ENCODE peak calls at places on chromosome 12, in eight cellular contexts. L is left ventricle myocardium inferior; C is right atrium auricular region; I is lung; Q is foreskin keratinocyte; F is A549; V is CD8-positive, alpha-beta memory T cell; K is adipocyte. Y is an unnamed sample. For H3K4me1, the result is how much of the 10 kb centered on the place peaks cover.

GRCh38 chr12:102342281-102343006 is 137.9 kb downstream of the IGF1 start:
- DNase-seq in F (no peak), I (no peak), V (no peak), K (no peak), C (no peak), L (no peak), Q (no peak), Y (no peak)

GRCh38 chr12:80778005-80778541 is 61.4 kb downstream of the MYF5 start:
- DNase-seq in C (peak), V (no peak), K (peak), L (peak), F (peak), I (peak), Q (peak), Y (no peak)

GRCh38 chr12:108403952-108404351 is 64.8 kb upstream of the CMKLR1 start:
- DNase-seq in V (no peak), Q (no peak), C (no peak), L (no peak), F (no peak), K (no peak), I (no peak), Y (no peak)

GRCh38 chr12:6392499-6392898 is 8.5 kb downstream of the LTBR start:
- DNase-seq in Q (no peak), C (no peak), F (peak), L (no peak), I (no peak), V (no peak), K (no peak), Y (peak)

GRCh38 chr12:95994476-95994875 is 1.7 kb downstream of the HAL start:
- DNase-seq in C (no peak), I (no peak), V (no peak), L (no peak), F (no peak), K (no peak), Q (no peak), Y (no peak)

GRCh38 chr12:108193922-108194321 is 64.8 kb downstream of the WSCD2 start:
- DNase-seq in L (no peak), K (peak), C (no peak), F (peak), V (no peak), Q (no peak), I (peak), Y (peak)

GRCh38 chr12:109114644-109115043 is 1.7 kb upstream of the ACACB start:
- DNase-seq in F (no peak), C (no peak), K (no peak), I (no peak), Q (no peak), V (no peak), L (no peak), Y (no peak)

GRCh38 chr12:14946162-14946561 is 7.8 kb upstream of the ERP27 start:
- DNase-seq in F (no peak), C (no peak), K (peak), I (no peak), V (no peak), Q (no peak), L (no peak), Y (no peak)

GRCh38 chr12:42234970-42235369 is 3.1 kb downstream of the YAF2 start:
- DNase-seq in F (no peak), V (no peak), L (no peak), I (no peak), K (no peak), C (no peak), Q (no peak), Y (no peak)

GRCh38 chr12:132695431-132695830 is 8.0 kb downstream of the PXMP2 start:
- DNase-seq in K (no peak), I (no peak), L (peak), F (no peak), C (no peak), V (no peak), Q (no peak), Y (no peak)

GRCh38 chr12:123571343-123571813 is 13.0 kb upstream of the TMED2 start:
- DNase-seq in Q (peak), I (peak), F (peak), K (peak), C (peak), L (peak), V (no peak), Y (peak)

GRCh38 chr12:120705618-120706017 is 4.6 kb upstream of the UNC119B start:
- DNase-seq in I (no peak), C (no peak), V (no peak), F (no peak), K (no peak), Q (no peak), L (no peak), Y (no peak)

GRCh38 chr12:32148372-32148771 is 41.7 kb downstream of the BICD1 start:
- DNase-seq in F (peak), I (no peak), L (no peak), K (no peak), Q (peak), V (no peak), C (no peak), Y (no peak)

DNA sequence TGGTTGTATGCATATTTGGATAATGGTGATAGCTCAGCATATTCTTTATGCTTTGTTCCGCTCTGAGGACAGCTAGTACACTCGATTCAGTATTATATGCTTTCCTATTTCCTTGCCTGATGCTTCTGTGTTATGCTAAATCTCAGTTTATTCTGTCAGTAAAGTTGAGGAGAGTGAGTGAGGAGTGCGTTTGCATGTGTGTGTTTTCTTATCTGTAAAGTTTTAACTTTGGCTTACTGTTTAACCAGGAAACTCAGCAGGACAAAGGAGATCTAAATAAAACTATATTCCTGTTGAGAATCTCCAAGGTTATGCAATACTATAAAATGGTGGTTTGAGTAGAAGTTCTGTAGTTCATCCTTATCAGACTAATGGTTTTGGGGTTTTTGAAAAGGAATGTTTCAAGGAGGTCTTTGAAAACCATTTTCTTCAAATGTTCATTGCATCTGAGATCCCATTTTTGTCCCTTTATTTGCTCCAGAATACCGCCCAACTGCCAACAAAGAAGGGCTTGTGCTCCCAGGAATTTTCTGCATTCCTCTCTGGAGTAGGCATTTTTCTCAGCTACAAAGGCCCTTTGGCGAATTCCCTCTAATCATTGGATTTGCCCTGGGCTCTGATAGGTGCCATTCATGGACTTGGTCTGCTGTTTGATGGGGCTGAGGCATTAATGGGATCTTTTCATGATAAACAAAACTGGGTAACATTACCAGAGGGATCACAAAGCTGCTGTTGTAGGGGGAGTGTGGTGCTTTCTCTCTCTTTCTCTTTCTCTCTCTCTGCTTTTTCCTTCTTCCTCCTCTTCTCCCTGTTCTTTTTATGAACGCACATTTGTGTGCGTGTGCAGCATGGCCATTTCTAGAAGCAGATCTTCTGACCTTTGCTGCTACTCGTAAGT is 71.7 kb downstream of the HMGA2 start:
- DNase-seq in Q (no peak), L (no peak), F (peak), V (no peak), K (peak), I (no peak), C (no peak), Y (peak)
- H3K4me1 ChIP-seq in Q (half or more), L (under half), F (half or more), V (under half), K (under half), I (under half), C (under half), Y (half or more)

DNA sequence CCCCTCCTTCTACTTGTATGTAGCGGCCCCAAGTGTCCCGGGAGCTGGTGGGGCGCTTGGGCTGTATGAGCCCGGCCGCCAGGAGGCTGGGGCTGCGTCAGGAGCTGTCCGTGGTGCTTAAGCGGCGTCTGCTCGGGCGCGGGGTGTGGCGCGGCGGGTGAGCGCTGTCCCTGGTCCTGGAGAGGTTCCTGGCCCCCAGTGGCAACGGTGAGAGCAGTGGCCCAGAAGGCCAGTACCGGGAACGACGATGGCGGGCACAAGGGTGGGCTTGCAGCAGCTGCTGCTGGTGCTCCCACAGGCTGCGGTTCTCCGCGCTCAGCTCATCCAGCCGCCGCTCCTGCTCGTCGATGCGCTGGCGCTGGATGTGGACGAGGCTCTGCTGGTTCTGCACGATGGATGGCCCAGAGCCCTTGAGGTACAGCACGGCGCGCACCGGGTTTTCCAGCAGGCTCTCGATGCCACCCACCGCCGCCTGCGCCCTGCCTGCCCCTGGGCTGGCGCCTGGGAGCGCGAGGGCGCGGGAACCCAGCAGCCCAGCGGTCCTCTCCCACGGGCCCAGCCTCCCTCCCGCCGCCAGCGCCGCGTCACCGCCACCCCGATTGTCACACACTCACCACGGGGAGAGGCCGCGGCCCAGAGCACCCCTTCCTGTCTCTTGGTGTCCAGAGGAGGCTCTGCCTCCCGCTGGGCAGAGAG is 41.9 kb upstream of the FKBP4 start:
- DNase-seq in V (peak), C (peak), L (peak), K (peak), I (peak), Q (peak), F (peak), Y (peak)
- H3K4me1 ChIP-seq in V (under half), C (under half), L (under half), K (under half), I (under half), Q (under half), F (under half), Y (under half)

DNA sequence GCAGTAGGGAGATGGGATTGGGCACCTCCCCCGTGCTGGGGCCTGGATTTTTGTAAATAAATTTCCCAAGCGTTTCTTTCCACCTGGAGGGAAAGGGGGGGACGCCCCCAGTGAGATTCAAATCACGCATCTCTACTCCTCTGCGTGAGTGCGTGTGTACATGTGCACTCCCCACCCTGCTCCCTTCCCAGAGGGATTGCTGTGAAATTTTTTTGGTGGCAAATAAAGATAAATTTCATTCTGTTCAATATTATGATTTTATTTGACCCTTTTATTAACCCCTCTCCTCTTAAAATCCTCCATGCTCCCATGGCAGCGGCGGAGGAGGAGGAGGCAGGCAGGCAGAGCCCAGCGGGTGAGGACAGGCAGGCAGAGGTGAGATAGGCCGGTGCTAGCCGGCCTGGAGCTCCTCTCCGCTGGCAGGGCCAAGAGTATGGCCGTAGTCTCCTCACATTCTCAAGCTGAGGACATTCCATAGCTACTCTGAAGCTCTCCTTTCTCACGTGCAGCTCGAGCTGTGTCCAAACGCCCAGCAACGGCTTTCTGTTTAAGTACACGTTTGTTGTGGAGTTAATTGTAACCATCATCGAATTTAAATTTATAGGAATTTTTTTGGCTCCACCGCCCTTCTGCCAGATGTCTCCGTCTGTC is 1.5 kb upstream of the HOTAIR start:
- DNase-seq in F (no peak), Q (no peak), C (no peak), V (no peak), I (no peak), L (no peak), K (no peak), Y (no peak)
- H3K4me1 ChIP-seq in F (under half), Q (under half), C (under half), V (under half), I (under half), L (under half), K (under half), Y (under half)

GRCh38 chr12:113163030-113163360 is 13.5 kb downstream of the CFAP73 start:
- DNase-seq in F (no peak), Q (no peak), K (no peak), V (no peak), L (no peak), I (no peak), C (no peak), Y (peak)
- H3K4me1 ChIP-seq in F (under half), Q (under half), K (under half), V (under half), L (under half), I (under half), C (under half), Y (under half)

DNA sequence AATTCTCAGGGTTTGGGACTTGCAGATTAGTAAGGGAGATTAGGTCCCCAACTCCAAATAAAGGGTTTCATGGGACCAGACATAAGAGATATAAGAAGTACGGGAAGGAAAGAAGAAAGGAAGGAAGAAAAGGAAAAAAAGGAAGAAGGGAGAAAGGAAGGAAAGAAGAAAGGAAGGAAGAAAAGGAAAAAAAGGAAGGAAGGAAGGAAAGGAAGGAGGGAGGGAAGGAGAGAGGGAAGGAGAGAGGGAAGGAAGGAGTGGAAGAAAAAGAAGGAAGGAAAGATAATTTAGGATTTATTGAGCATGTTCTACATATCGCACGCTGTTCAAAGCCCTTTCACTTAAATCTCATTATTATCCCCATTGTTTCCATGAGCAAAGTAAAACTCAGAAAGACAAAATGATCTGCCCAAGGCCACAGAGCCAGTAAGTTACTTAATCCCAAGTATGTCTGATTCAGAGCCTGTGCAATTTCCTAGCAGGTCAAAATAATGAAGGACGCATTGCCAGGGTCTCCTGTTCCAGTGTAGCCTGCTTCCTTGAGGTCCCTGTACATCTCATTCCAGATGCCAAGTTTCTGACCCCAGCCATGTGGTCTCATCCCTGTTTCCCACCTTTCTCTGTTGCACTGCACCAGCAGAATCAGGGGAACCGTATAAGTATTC is 3.9 kb upstream of the HDAC7 start:
- DNase-seq in V (no peak), F (no peak), I (no peak), Q (no peak), L (no peak), C (no peak), K (peak), Y (peak)
- H3K4me1 ChIP-seq in V (half or more), F (half or more), I (under half), Q (under half), L (half or more), C (half or more), K (half or more), Y (under half)

DNA sequence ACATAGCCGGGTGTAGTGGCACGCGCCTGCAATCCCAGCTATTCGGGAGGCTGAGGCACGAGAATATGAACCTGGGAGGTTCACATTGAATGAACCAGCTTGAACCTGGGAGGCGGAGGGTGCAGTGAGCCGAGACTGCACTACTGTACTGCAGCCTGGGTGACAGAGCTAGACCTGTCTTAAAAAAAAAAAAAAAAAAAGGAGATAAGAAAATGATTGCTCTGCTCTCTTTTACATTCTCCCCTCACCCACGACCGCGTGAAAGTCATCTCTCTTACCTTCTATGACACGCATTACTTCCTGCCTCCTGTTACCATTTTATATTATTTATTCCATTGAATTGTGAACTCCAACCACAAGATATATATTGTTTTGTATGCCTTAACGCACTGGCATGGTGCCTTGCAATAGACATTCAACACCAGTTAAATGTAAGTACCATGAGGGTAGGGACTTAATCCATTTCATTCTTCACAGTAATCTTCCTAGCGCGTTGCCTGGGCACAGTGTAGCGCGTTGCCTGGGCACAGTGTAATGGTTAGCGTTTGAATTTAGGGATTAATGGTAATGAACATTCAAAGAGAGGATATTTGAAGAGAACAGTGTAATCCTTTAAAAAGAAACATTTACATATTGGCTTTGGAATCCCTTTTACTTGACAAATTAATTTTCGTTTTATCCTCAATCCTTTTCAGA is 2.7 kb downstream of the RAP1B start:
- DNase-seq in C (no peak), F (no peak), Q (no peak), K (no peak), I (no peak), V (peak), L (no peak), Y (no peak)
- H3K4me1 ChIP-seq in C (half or more), F (under half), Q (under half), K (under half), I (under half), V (under half), L (half or more), Y (under half)

GRCh38 chr12:49693931-49694439 is 13.2 kb downstream of the FMNL3 start:
- DNase-seq in F (peak), C (no peak), I (no peak), Q (peak), V (no peak), K (no peak), L (no peak), Y (no peak)
- H3K4me1 ChIP-seq in F (under half), C (under half), I (under half), Q (under half), V (under half), K (under half), L (half or more), Y (under half)

GRCh38 chr12:51961834-51962233 is 10.3 kb downstream of the ACVR1B start:
- DNase-seq in V (no peak), L (no peak), K (no peak), Q (peak), F (no peak), C (no peak), I (no peak), Y (no peak)
- H3K4me1 ChIP-seq in V (under half), L (under half), K (under half), Q (under half), F (under half), C (under half), I (under half), Y (under half)

Y was measured in osteoblast.